ENCODE peak calls at places on chromosomes 3 and 15, in nine cellular contexts. A, X, J, N, V, I, W, U and Y are unnamed samples.

GRCh38 chr15:90552929-90553211 is 23.1 kb downstream of the CRTC3 start:
- ATAC-seq in A (no peak), X (no peak), J (no peak), N (no peak), V (no peak), I (no peak), W (no peak), U (no peak), Y (no peak)

GRCh38 chr15:95498956-95499355 is 831.5 kb upstream of the NR2F2 start:
- ATAC-seq in A (no peak), X (no peak), J (no peak), N (no peak), V (no peak), I (no peak), W (no peak), U (no peak), Y (no peak)

GRCh38 chr3:171901615-171902312 is 58.6 kb downstream of the TMEM212 start:
- ATAC-seq in A (no peak), X (peak; percentile 33), J (no peak), N (no peak), V (no peak), I (peak; percentile 89), W (no peak), U (no peak), Y (no peak)

GRCh38 chr15:25862087-25862468 is 1.0 kb downstream of the ATP10A start:
- ATAC-seq in A (peak; percentile 7), X (peak; percentile 38), J (peak; percentile 59), N (peak; percentile 44), V (no peak), I (peak; percentile 21), W (no peak), U (peak; percentile 27), Y (peak; percentile 22)

GRCh38 chr3:52483081-52483480 is 12.1 kb upstream of the STAB1 start:
- ATAC-seq in A (no peak), X (peak; percentile 9), J (no peak), N (no peak), V (no peak), I (peak; percentile 5), W (no peak), U (peak; percentile 4), Y (peak; percentile 0)

GRCh38 chr3:185797108-185797881 is 27.5 kb downstream of the IGF2BP2 start:
- ATAC-seq in A (no peak), X (peak; percentile 26), J (peak; percentile 28), N (peak; percentile 16), V (no peak), I (no peak), W (peak; percentile 16), U (no peak), Y (no peak)

GRCh38 chr3:167866321-167866720 is 130.8 kb downstream of the SERPINI1 start:
- ATAC-seq in A (no peak), X (no peak), J (no peak), N (no peak), V (no peak), I (no peak), W (no peak), U (no peak), Y (no peak)

GRCh38 chr15:90873998-90874605 is 5.7 kb downstream of the FURIN start:
- ATAC-seq in A (no peak), X (no peak), J (peak; percentile 57), N (peak; percentile 39), V (peak; percentile 77), I (no peak), W (no peak), U (no peak), Y (no peak)

GRCh38 chr3:13688824-13689223 is 139.9 kb downstream of the FBLN2 start:
- ATAC-seq in A (no peak), X (no peak), J (no peak), N (no peak), V (no peak), I (no peak), W (no peak), U (no peak), Y (no peak)
- H3K27me3 ChIP-seq in A (no peaks in the 10 kb centered on the region), X (no peaks in the 10 kb centered on the region), J (no peaks in the 10 kb centered on the region), N (no peaks in the 10 kb centered on the region), V (no peaks in the 10 kb centered on the region), I (peaks cover 9% of the 10 kb centered on the region), W (peaks cover 86% of the 10 kb centered on the region), U (peaks cover 13% of the 10 kb centered on the region), Y (peaks cover 23% of the 10 kb centered on the region)

DNA sequence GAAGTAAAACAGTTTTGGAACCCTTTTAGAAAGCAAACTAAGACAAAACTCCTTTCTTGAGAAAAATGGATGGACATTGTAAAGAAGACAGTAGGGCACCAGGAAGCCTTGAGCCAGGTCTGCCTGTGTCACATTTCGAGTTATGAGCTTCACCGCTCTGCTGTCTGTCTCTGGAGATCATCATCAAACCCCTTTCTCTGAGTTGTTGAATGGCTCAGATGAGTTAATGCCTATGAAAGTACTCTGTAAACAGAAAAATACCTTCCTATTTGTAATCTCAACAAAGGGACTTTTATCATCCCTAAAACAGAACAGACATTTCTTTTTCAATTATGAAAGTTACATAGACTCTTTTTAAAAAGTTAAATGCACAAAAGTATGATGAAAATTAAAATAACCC is 145.8 kb downstream of the LPP start:
- ATAC-seq in A (no peak), X (no peak), J (no peak), N (no peak), V (no peak), I (no peak), W (no peak), U (no peak), Y (no peak)
- TF ChIP-seq CTCF in A (no peak), X (no peak), J (no peak), N (no peak), V (no peak), I (no peak), W (no peak), U (no peak), Y (no peak)

GRCh38 chr3:4550957-4551754 is 58.0 kb downstream of the ITPR1 start:
- ATAC-seq in A (no peak), X (no peak), J (no peak), N (no peak), V (peak; percentile 18), I (peak; percentile 38), W (no peak), U (peak; percentile 67), Y (no peak)

GRCh38 chr3:4546346-4547178 is 53.4 kb downstream of the ITPR1 start:
- ATAC-seq in A (no peak), X (no peak), J (no peak), N (no peak), V (no peak), I (no peak), W (no peak), U (no peak), Y (peak; percentile 62)

GRCh38 chr3:4548356-4548755 is 55.2 kb downstream of the ITPR1 start:
- ATAC-seq in A (no peak), X (no peak), J (peak; percentile 2), N (no peak), V (peak; percentile 58), I (no peak), W (no peak), U (no peak), Y (no peak)

GRCh38 chr3:4548769-4549168 is 55.6 kb downstream of the ITPR1 start:
- ATAC-seq in A (no peak), X (no peak), J (peak; percentile 74), N (no peak), V (no peak), I (no peak), W (no peak), U (no peak), Y (no peak)

DNA sequence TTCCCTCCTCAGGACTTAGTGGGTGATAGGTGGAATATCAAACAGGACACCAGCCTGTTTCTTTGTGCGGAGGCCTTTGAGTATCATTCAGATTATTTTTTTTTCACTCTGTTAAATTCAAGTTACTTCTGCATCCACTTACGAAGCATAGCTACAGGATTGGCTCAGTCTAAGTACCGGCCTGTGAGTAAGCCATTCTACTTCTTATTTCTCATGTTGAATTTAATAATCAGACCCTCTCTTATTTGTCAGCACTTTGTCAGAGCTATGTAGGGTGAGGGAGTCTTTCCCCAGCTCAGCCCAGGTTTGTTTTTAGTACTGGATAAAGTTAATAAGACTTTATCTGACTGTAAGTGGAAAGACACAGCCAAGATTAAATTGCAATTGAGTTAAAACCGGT is 54.7 kb downstream of the ITPR1 start:
- ATAC-seq in A (no peak), X (no peak), J (peak; percentile 79), N (no peak), V (no peak), I (no peak), W (no peak), U (no peak), Y (no peak)
- H3K27me3 ChIP-seq in A (no peaks in the 10 kb centered on the region), X (no peaks in the 10 kb centered on the region), J (no peaks in the 10 kb centered on the region), N (no peaks in the 10 kb centered on the region), V (no peaks in the 10 kb centered on the region), I (peaks cover 2% of the 10 kb centered on the region), W (no peaks in the 10 kb centered on the region), U (no peaks in the 10 kb centered on the region), Y (no peaks in the 10 kb centered on the region)

DNA sequence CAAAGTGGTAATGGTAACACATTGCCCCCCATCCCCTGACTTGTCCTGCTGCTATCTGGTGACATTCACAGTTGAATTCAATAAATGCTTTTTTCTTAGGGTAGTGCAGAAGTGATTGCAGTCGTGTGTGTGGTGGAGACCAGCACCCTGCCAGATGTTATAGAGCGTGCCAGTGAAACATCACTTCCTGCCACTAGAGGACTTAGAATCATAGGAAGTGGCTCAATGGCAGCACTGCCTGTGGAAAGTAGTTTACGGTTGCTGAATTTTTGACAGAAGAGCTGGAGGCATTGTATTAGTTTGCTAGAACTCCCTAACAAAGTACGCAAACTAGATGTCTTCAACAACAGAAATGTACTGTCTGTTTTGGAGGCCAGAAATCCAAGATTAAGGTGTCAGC is 37.4 kb upstream of the P2RY12 start:
- ATAC-seq in A (no peak), X (peak; percentile 21), J (no peak), N (peak; percentile 49), V (no peak), I (no peak), W (no peak), U (no peak), Y (no peak)
- TF ChIP-seq CTCF in A (no peak), X (peak; percentile 5), J (no peak), N (peak; percentile 14), V (no peak), I (no peak), W (peak; percentile 10), U (no peak), Y (no peak)

GRCh38 chr3:42162462-42162861 is 71.3 kb downstream of the TRAK1 start:
- ATAC-seq in A (no peak), X (no peak), J (no peak), N (no peak), V (no peak), I (no peak), W (no peak), U (no peak), Y (no peak)
- H3K27me3 ChIP-seq in A (no peaks in the 10 kb centered on the region), X (no peaks in the 10 kb centered on the region), J (no peaks in the 10 kb centered on the region), N (no peaks in the 10 kb centered on the region), V (no peaks in the 10 kb centered on the region), I (no peaks in the 10 kb centered on the region), W (no peaks in the 10 kb centered on the region), U (no peaks in the 10 kb centered on the region), Y (no peaks in the 10 kb centered on the region)

GRCh38 chr3:8421267-8421666 is 80.4 kb upstream of the LMCD1 start:
- ATAC-seq in A (no peak), X (peak; percentile 45), J (no peak), N (no peak), V (no peak), I (no peak), W (no peak), U (no peak), Y (no peak)
- TF ChIP-seq CTCF in A (no peak), X (no peak), J (no peak), N (peak; percentile 26), V (no peak), I (no peak), W (no peak), U (no peak), Y (no peak)